ENCODE peak calls at places on chromosomes 11 and 22, in nine cellular contexts. S, R, O, I, Q, M, B, D and T are unnamed samples.

GRCh38 chr22:26589845-26590524 is at the start of gene TPST2:
- DNase-seq in S (peak; percentile 74), R (peak; percentile 32), O (peak; percentile 80), I (peak; percentile 74), Q (peak; percentile 82), M (peak; percentile 83), B (no peak), D (peak; percentile 92), T (peak; percentile 67)

GRCh38 chr22:38867496-38868285 is 4.3 kb downstream of the CBX6 start:
- DNase-seq in S (no peak), R (no peak), O (no peak), I (no peak), Q (no peak), M (no peak), B (no peak), D (no peak), T (no peak)

GRCh38 chr11:20049231-20049630 is 111.0 kb downstream of the DBX1 start:
- DNase-seq in S (no peak), R (peak; percentile 48), O (no peak), I (no peak), Q (no peak), M (no peak), B (no peak), D (no peak), T (no peak)

GRCh38 chr11:12469451-12469850 is 92.1 kb downstream of the PARVA start:
- DNase-seq in S (no peak), R (no peak), O (no peak), I (no peak), Q (peak; percentile 49), M (no peak), B (no peak), D (no peak), T (no peak)

GRCh38 chr22:17108256-17109112 is 12.7 kb downstream of the TMEM121B start:
- DNase-seq in S (no peak), R (no peak), O (no peak), I (no peak), Q (no peak), M (no peak), B (no peak), D (peak; percentile 75), T (no peak)

GRCh38 chr11:75326439-75326810 is 25.0 kb downstream of the ARRB1 start:
- DNase-seq in S (no peak), R (no peak), O (no peak), I (no peak), Q (no peak), M (no peak), B (no peak), D (no peak), T (no peak)

GRCh38 chr22:42805998-42806481 is 51.0 kb downstream of the ARFGAP3 start:
- DNase-seq in S (no peak), R (no peak), O (no peak), I (peak; percentile 49), Q (no peak), M (no peak), B (no peak), D (no peak), T (peak; percentile 14)

GRCh38 chr11:33664166-33664565 is 36.5 kb downstream of the C11orf91 start:
- DNase-seq in S (no peak), R (no peak), O (no peak), I (peak; percentile 11), Q (no peak), M (no peak), B (no peak), D (no peak), T (no peak)

GRCh38 chr11:47538741-47539575 is 14.0 kb downstream of the CELF1 start:
- DNase-seq in S (no peak), R (no peak), O (no peak), I (no peak), Q (no peak), M (no peak), B (no peak), D (no peak), T (no peak)

GRCh38 chr22:25970348-25970995 is 198.8 kb upstream of the SEZ6L start:
- DNase-seq in S (no peak), R (no peak), O (peak; percentile 49), I (no peak), Q (no peak), M (no peak), B (no peak), D (no peak), T (no peak)

DNA sequence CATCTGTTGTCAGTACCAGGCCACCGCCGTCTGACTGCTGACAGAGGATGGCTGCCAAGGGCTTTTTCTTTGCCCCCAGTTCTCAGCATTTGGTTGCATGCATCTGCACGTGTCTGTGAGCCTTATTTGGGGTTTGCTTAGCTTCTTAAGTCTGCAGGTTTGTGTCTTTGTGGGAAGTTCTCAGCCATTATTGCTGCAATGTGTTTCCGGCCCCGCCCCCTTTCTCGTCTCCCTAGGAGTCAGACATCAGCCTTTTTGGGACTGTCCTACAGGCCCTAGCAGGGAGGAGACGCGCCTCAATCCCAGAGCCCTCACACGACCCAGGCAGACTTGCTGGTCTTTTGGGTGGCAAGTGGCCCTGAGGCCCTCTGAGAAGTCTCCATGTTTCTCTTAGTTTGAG is 8.0 kb downstream of the MOB2 start:
- DNase-seq in S (no peak), R (no peak), O (peak; percentile 22), I (no peak), Q (no peak), M (no peak), B (no peak), D (no peak), T (no peak)
- H3K36me3 ChIP-seq in S (peaks cover 83% of the 10 kb centered on the region), R (no peaks in the 10 kb centered on the region), O (peaks cover 72% of the 10 kb centered on the region), I (peaks cover 56% of the 10 kb centered on the region), Q (no peaks in the 10 kb centered on the region), M (no peaks in the 10 kb centered on the region), B (no peaks in the 10 kb centered on the region), D (peaks cover 47% of the 10 kb centered on the region), T (peaks cover 6% of the 10 kb centered on the region)

GRCh38 chr11:118217575-118217974 is 7.2 kb downstream of the JAML start:
- DNase-seq in S (no peak), R (no peak), O (no peak), I (no peak), Q (no peak), M (no peak), B (no peak), D (no peak), T (no peak)
- H3K4me3 ChIP-seq in S (peak overlapping the region; percentile 30), R (no peak overlapping the region), O (no peak overlapping the region), I (no peak overlapping the region), Q (no peak overlapping the region), M (no peak overlapping the region), B (peak overlapping the region; percentile 15), D (no peak overlapping the region), T (no peak overlapping the region)

DNA sequence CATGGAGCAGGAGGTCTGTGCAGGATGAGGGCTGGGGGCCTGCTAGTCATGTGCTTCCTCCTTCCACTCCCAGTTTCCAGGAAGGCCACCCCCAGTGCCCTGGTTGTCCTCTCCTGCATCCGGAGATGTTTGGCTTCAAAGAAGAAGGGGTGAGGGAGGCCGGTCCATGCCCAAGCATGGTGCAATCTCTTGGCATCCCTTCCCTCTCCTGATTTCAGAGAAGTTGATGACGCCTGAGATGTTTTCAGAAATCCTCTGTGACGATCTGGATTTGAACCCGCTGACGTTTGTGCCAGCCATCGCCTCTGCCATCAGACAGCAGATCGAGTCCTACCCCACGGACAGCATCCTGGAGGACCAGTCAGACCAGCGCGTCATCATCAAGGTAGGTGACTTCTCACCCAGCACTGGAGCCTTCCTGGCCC is 22.2 kb downstream of the DERL3 start:
- DNase-seq in S (no peak), R (no peak), O (no peak), I (no peak), Q (no peak), M (no peak), B (no peak), D (peak; percentile 22), T (no peak)
- H3K36me3 ChIP-seq in S (peaks cover 38% of the 10 kb centered on the region), R (peaks cover 30% of the 10 kb centered on the region), O (peaks cover 72% of the 10 kb centered on the region), I (peaks cover 51% of the 10 kb centered on the region), Q (no peaks in the 10 kb centered on the region), M (peaks cover 96% of the 10 kb centered on the region), B (peaks cover 34% of the 10 kb centered on the region), D (peaks cover 33% of the 10 kb centered on the region), T (peaks cover 42% of the 10 kb centered on the region)

DNA sequence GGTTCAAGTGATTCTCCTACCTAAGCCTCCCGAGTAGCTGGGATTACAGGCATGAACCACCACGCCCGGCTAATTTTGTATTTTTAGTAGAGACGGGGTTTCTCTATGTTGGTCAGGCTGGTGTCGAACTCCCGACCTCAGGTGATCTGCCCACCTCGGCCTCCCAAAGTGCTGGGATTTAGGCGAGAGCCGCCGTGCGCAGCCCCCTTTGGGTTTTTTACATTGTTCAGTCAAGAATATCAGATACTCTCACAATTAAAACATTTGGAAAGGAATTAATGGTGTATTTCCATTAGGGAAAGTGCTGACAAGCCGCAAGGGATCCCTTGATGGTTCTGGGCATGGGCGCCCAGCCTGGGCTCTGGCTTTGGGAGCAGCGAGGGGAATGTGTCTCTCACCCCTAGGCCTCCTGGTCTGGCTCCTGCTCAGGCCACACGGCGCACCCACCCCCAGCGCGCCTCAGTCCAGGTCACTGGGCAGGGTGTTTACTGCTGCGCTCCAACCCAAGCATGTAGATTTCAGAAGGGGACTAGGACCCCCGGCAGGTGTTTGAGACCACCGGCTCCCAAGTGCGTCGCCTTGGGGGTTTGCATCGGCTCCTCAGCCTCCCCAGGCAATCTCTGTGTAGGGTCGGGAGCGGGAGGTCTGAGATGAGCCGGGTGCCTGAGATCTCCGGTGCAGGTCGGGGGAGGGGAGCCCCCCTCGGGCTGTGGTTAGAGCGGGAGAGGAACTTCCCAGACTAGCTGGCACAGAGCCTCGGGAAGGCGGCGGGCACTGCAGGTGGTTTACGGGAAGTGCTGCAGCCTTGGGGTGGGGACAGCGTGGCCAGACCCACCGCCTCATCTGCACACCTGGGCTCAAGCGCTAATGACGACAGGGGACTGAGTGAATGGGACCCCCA is 820 bp upstream of the IRF7 start:
- DNase-seq in S (no peak), R (no peak), O (no peak), I (no peak), Q (peak; percentile 68), M (no peak), B (no peak), D (peak; percentile 85), T (no peak)
- H3K4me3 ChIP-seq in S (peak overlapping the region; percentile 79), R (no peak overlapping the region), O (peak overlapping the region; percentile 87), I (no peak overlapping the region), Q (peak overlapping the region; percentile 59), M (peak overlapping the region; percentile 65), B (peak overlapping the region; percentile 61), D (peak overlapping the region; percentile 83), T (peak overlapping the region; percentile 74)

GRCh38 chr22:21762712-21763581 is 27.4 kb upstream of the YPEL1 start:
- DNase-seq in S (peak; percentile 6), R (no peak), O (no peak), I (no peak), Q (no peak), M (no peak), B (no peak), D (no peak), T (no peak)
- H3K36me3 ChIP-seq in S (peaks cover 58% of the 10 kb centered on the region), R (peaks cover 47% of the 10 kb centered on the region), O (peaks cover 84% of the 10 kb centered on the region), I (peaks cover 85% of the 10 kb centered on the region), Q (no peaks in the 10 kb centered on the region), M (peaks cover 74% of the 10 kb centered on the region), B (peaks cover 18% of the 10 kb centered on the region), D (peaks cover 49% of the 10 kb centered on the region), T (peaks cover 61% of the 10 kb centered on the region)